ENCODE peak calls at places on chromosomes 13 and 19, in five cellular contexts. Z, X, M, N and G are unnamed samples.

GRCh38 chr19:41064974-41065569 is 23.2 kb upstream of the CYP2A13 start:
- DNase-seq in Z (no peak), X (peak; percentile 40), M (no peak), N (no peak), G (no peak)

GRCh38 chr19:1651061-1651547 is 1.3 kb downstream of the TCF3 start:
- DNase-seq in Z (no peak), X (peak; percentile 26), M (no peak), N (no peak), G (no peak)

GRCh38 chr19:2507109-2507508 is 31.2 kb downstream of the GADD45B start:
- DNase-seq in Z (no peak), X (peak; percentile 29), M (no peak), N (peak; percentile 31), G (no peak)

GRCh38 chr19:41302624-41303351 is 7.2 kb upstream of the CCDC97 start:
- DNase-seq in Z (peak; percentile 69), X (no peak), M (no peak), N (no peak), G (no peak)

GRCh38 chr13:20616059-20616797 is 49.3 kb downstream of the IFT88 start:
- DNase-seq in Z (no peak), X (peak; percentile 83), M (peak; percentile 77), N (no peak), G (no peak)

GRCh38 chr19:43638214-43638990 is 1.2 kb downstream of the CADM4 start:
- DNase-seq in Z (no peak), X (no peak), M (no peak), N (no peak), G (no peak)

GRCh38 chr13:46593403-46593802 is 40.4 kb downstream of the LRCH1 start:
- DNase-seq in Z (no peak), X (no peak), M (no peak), N (no peak), G (no peak)

GRCh38 chr19:10654610-10655456 is 687 bp downstream of the ILF3 start:
- DNase-seq in Z (peak; percentile 80), X (peak; percentile 57), M (no peak), N (peak; percentile 35), G (peak; percentile 93)

GRCh38 chr19:15464394-15465385 is at the start of gene RASAL3:
- DNase-seq in Z (no peak), X (no peak), M (no peak), N (no peak), G (no peak)

GRCh38 chr19:18118420-18119242 is 21.1 kb downstream of the MAST3 start:
- DNase-seq in Z (no peak), X (no peak), M (no peak), N (no peak), G (no peak)

GRCh38 chr13:22744688-22745452 is 435.9 kb upstream of the SGCG start:
- DNase-seq in Z (no peak), X (no peak), M (no peak), N (no peak), G (no peak)

GRCh38 chr19:15934332-15935078 is at the start of gene CYP4F11:
- DNase-seq in Z (peak; percentile 92), X (no peak), M (no peak), N (no peak), G (no peak)